ENCODE peak calls at places on chromosome 17, in six cellular contexts. F is B cell, K is upper lobe of left lung, T is nephron progenitor cell, H is prostate gland, E is mucosa of descending colon. Z is an unnamed sample.
A peak's percentile ranks its signal among the peaks of the same experiment; 100 is the strongest.

GRCh38 chr17:6823011-6823442 is 8.5 kb downstream of the TEKT1 start:
- DNase-seq in T (no peak), H (no peak), E (no peak), K (no peak), F (no peak), Z (no peak)

GRCh38 chr17:6163632-6164319 is 93.6 kb downstream of the WSCD1 start:
- DNase-seq in T (no peak), E (no peak), F (no peak), K (no peak), H (no peak), Z (no peak)

GRCh38 chr17:28745777-28746473 is 2.1 kb downstream of the TRAF4 start:
- DNase-seq in K (peak; percentile 73), H (no peak), F (peak; percentile 40), E (peak; percentile 78), T (no peak), Z (no peak)

GRCh38 chr17:33474789-33475188 is 181.7 kb upstream of the ASIC2 start:
- DNase-seq in H (no peak), E (no peak), F (no peak), K (no peak), T (no peak), Z (no peak)

GRCh38 chr17:50267074-50267841 is 7.0 kb upstream of the TMEM92 start:
- DNase-seq in H (no peak), T (no peak), E (no peak), K (no peak), F (no peak), Z (peak; percentile 17)

GRCh38 chr17:45040459-45040858 is 11.0 kb downstream of the DCAKD start:
- DNase-seq in K (no peak), E (no peak), F (no peak), H (no peak), T (no peak), Z (no peak)

GRCh38 chr17:76054112-76054476 is 18.2 kb downstream of the SRP68 start:
- DNase-seq in H (no peak), F (no peak), T (no peak), E (no peak), K (peak; percentile 53), Z (no peak)

GRCh38 chr17:69466905-69467630 is 52.6 kb downstream of the MAP2K6 start:
- DNase-seq in F (no peak), E (no peak), K (no peak), T (no peak), H (no peak), Z (no peak)

GRCh38 chr17:12985431-12986285 is 32.2 kb downstream of the ELAC2 start:
- DNase-seq in H (no peak), E (no peak), F (no peak), T (no peak), K (no peak), Z (no peak)

GRCh38 chr17:4856937-4857314 is 23.8 kb downstream of the MINK1 start:
- DNase-seq in E (no peak), K (no peak), H (no peak), T (no peak), F (no peak), Z (no peak)

GRCh38 chr17:81431545-81432482 is 36.6 kb downstream of the BAHCC1 start:
- DNase-seq in H (no peak), T (no peak), K (no peak), F (no peak), E (no peak), Z (no peak)

GRCh38 chr17:5816491-5816890 is 232.2 kb upstream of the NLRP1 start:
- DNase-seq in F (no peak), T (no peak), H (no peak), E (no peak), K (no peak), Z (no peak)

GRCh38 chr17:79960788-79961522 is 74.7 kb downstream of the TBC1D16 start:
- DNase-seq in T (no peak), E (no peak), K (no peak), F (no peak), H (no peak), Z (no peak)

GRCh38 chr17:35315971-35316370 is 57.5 kb downstream of the SLFN11 start:
- DNase-seq in E (no peak), F (no peak), T (no peak), K (no peak), H (no peak), Z (no peak)

GRCh38 chr17:75623386-75623785 is 9.8 kb upstream of the SMIM5 start:
- DNase-seq in T (no peak), H (no peak), F (no peak), E (no peak), K (no peak), Z (no peak)

GRCh38 chr17:60743812-60744211 is 66.2 kb downstream of the BCAS3 start:
- DNase-seq in E (no peak), T (no peak), H (peak; percentile 47), F (no peak), K (no peak), Z (no peak)

GRCh38 chr17:72270530-72270929 is 149.7 kb downstream of the SOX9 start:
- DNase-seq in E (no peak), F (no peak), H (peak; percentile 64), T (no peak), K (no peak), Z (no peak)

GRCh38 chr17:11969565-11969964 is 27.7 kb downstream of the ZNF18 start:
- DNase-seq in E (no peak), K (no peak), F (no peak), H (no peak), T (no peak), Z (no peak)

GRCh38 chr17:56441331-56441730 is 152.2 kb upstream of the NOG start:
- DNase-seq in T (no peak), F (no peak), K (no peak), H (no peak), E (no peak), Z (no peak)

GRCh38 chr17:42365136-42365535 is 23.1 kb downstream of the STAT3 start:
- DNase-seq in K (no peak), T (no peak), H (no peak), F (no peak), E (no peak), Z (no peak)

GRCh38 chr17:4782652-4783051 is 3.5 kb downstream of the VMO1 start:
- DNase-seq in H (no peak), F (no peak), K (peak; percentile 35), T (no peak), E (no peak), Z (no peak)

DNA sequence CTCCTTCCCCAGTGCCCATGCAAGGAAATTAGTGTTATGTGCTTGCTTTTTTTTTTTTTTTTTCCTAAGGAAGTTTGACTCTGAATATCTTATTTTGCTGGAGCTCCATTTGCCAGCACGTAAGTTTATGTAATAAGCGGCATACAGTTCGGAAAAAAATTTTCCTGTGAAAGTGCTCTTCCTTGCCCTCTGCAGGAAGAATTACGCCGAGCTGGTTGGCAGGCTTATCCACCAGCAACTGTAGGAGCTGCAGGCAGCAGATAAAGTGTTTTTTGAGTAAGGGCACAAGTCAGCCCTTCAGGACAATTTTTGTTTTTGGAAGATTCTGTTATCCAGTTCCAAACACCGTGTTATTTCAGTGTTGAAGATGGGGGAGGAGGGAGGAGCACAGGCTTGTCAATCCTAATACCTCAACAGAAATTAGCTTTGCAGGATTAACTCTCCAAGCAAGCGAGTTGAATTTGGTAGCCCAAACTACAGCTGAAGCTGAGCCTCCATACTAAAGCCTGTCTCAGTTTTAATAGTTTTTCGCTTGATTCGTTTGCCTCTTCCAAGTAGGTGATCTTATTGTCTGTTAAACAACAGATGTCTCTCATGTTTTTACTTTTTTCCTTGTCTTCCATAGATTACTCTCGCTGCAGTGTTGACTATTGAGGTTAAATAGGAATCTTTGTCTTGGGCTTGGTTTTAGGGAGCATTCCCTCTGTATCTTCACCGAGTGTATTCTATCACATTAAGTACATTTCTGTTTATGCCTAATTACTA is 1.1 kb downstream of the SPECC1 start:
- DNase-seq in E (no peak), F (peak; percentile 27), T (no peak), H (peak; percentile 23), K (peak; percentile 38), Z (no peak)
- TF ChIP-seq CTCF in E (no peak), F (no peak), T (no peak), H (no peak), K (peak; percentile 28), Z (no peak)

GRCh38 chr17:82836823-82837357 is 2.9 kb downstream of the ZNF750 start:
- DNase-seq in H (no peak), F (no peak), K (no peak), T (no peak), E (no peak), Z (no peak)
- TF ChIP-seq CTCF in H (no peak), F (no peak), K (no peak), T (no peak), E (no peak), Z (peak; percentile 26)

DNA sequence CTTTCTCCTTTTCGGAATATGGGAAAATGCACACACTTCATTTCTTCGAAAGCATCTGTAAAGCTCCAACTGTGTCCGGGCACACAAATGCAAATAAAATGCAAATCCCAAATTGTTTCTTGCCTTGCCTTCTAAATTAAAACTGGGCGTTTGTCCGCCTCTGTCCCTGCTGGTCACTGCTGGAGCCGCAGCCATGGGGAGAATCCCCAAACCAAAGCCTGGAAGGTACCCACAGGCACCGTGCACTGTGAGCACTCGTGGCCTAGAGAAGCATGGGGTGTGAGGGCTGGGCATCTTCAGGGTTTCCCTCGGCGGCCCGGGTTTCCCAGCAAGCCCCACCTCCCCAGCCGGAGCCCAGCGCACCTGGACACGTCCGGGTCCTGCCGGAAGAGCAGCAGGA is 2.9 kb downstream of the SLC47A2 start:
- DNase-seq in K (no peak), T (no peak), F (no peak), H (no peak), E (no peak), Z (no peak)
- TF ChIP-seq CTCF in K (no peak), T (no peak), F (no peak), H (no peak), E (no peak), Z (no peak)

DNA sequence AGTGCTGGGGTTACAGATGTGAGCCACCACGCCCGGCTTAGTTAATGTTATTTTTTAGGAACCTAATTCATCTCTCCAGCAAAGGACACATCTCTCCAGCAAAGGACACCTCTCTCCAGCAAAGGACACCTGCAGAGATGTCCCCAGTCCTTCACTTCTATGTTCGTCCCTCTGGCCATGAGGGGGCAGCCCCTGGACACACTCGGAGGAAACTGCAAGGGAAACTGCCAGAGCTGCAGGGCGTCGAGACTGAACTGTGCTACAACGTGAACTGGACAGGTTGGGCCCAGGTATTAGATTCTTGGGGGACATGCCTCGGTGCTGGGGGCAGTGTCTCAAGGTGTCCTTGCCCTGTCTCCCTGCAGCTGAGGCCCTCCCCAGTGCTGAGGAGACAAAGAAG is 4.7 kb downstream of the PFAS start:
- DNase-seq in E (no peak), T (no peak), K (peak; percentile 25), F (no peak), H (peak; percentile 42), Z (no peak)
- TF ChIP-seq CTCF in E (no peak), T (no peak), K (no peak), F (no peak), H (peak; percentile 33), Z (no peak)